ENCODE peak calls at places on chromosome 1, in four cellular contexts. A is left ventricle myocardium superior, P is Calu3, R is HAP-1. L is an unnamed sample.

GRCh38 chr1:226083303-226084101 is 21.0 kb downstream of the H3-3A start:
- DNase-seq in A (peak), P (peak), R (peak), L (peak)

GRCh38 chr1:33086384-33086850 is 5.5 kb downstream of the AZIN2 start:
- DNase-seq in R (peak), A (peak), P (peak), L (peak)

GRCh38 chr1:232968965-232969364 is 18.6 kb downstream of the NTPCR start:
- DNase-seq in R (no peak), A (peak), P (no peak), L (no peak)

GRCh38 chr1:50418600-50419109 is 4.6 kb downstream of the DMRTA2 start:
- DNase-seq in A (no peak), P (peak), R (no peak), L (peak)

GRCh38 chr1:204923209-204923608 is 52.5 kb downstream of the NFASC start:
- DNase-seq in R (no peak), P (no peak), A (no peak), L (no peak)

GRCh38 chr1:26409191-26409751 is 1.3 kb upstream of the LIN28A start:
- DNase-seq in A (no peak), R (no peak), P (no peak), L (peak)

GRCh38 chr1:14996133-14997050 is 157.2 kb upstream of the TMEM51 start:
- DNase-seq in P (no peak), R (no peak), A (no peak), L (peak)

GRCh38 chr1:33175865-33176264 is 6.0 kb downstream of the TRIM62 start:
- DNase-seq in A (no peak), R (no peak), P (no peak), L (no peak)

GRCh38 chr1:31626451-31627202 is 9.1 kb downstream of the HCRTR1 start:
- DNase-seq in R (no peak), P (no peak), A (peak), L (no peak)